ENCODE peak calls at places on chromosomes 4 and X, in five cellular contexts. U is DMS 273 treated with DMSO at 0.1 percent for 48 hours; Z is ascending aorta; V is stimulated activated CD8-positive, alpha-beta memory T cell treated with anti-CD3 and anti-CD28 coated beads, Interleukin-15, amount 100 ng/mL, for 4 hours; E is nephron progenitor cell. M is an unnamed sample.
A peak's percentile ranks its signal among the peaks of the same experiment; 100 is the strongest.

GRCh38 chrX:11663875-11664210 is 1.9 kb downstream of the ARHGAP6 start:
- DNase-seq in E (no peak), Z (no peak), V (no peak), U (no peak), M (no peak)

GRCh38 chr4:6263541-6264540 is 5.8 kb upstream of the WFS1 start:
- DNase-seq in E (peak; percentile 43), U (no peak), Z (no peak), V (no peak), M (no peak)

GRCh38 chr4:25913056-25913850 is 767 bp upstream of the SMIM20 start:
- DNase-seq in U (no peak), Z (peak; percentile 69), V (peak; percentile 1), E (no peak), M (no peak)

GRCh38 chr4:24975505-24975904 is 55.2 kb downstream of the LGI2 start:
- DNase-seq in U (no peak), Z (no peak), V (no peak), E (no peak), M (no peak)

GRCh38 chrX:103539695-103540094 is 20.4 kb upstream of the RAB40A start:
- DNase-seq in U (no peak), V (no peak), E (no peak), Z (no peak), M (no peak)

GRCh38 chrX:107629533-107629909 is 1.2 kb downstream of the PRPS1 start:
- DNase-seq in E (no peak), Z (no peak), U (peak; percentile 10), V (no peak), M (no peak)

GRCh38 chrX:47234583-47234982 is 1.8 kb downstream of the USP11 start:
- DNase-seq in Z (no peak), U (no peak), V (no peak), E (no peak), M (no peak)

GRCh38 chrX:109840585-109840984 is 107.5 kb upstream of the ACSL4 start:
- DNase-seq in V (no peak), U (no peak), E (no peak), Z (peak; percentile 79), M (no peak)

GRCh38 chr4:121876976-121877773 is 6.9 kb upstream of the BBS7 start:
- DNase-seq in E (no peak), Z (no peak), V (no peak), U (no peak), M (no peak)

GRCh38 chr4:74499986-74500781 is 55.2 kb downstream of the AREG start:
- DNase-seq in V (no peak), E (no peak), U (no peak), Z (no peak), M (no peak)

GRCh38 chr4:32025840-32026459 is 1305.8 kb downstream of the PCDH7 start:
- DNase-seq in U (no peak), V (no peak), E (no peak), Z (no peak), M (no peak)

GRCh38 chrX:8042304-8042703 is 115.1 kb upstream of the PNPLA4 start:
- DNase-seq in Z (no peak), U (no peak), E (no peak), V (no peak), M (no peak)

GRCh38 chrX:102697506-102697905 is 14.7 kb upstream of the GPRASP2 start:
- DNase-seq in V (no peak), E (no peak), Z (no peak), U (no peak), M (no peak)

GRCh38 chr4:74038161-74039064 is at the start of gene CXCL3:
- DNase-seq in U (no peak), Z (peak; percentile 86), V (no peak), E (peak; percentile 86), M (no peak)

GRCh38 chr4:8347660-8348059 is 78.1 kb downstream of the HTRA3 start:
- DNase-seq in Z (no peak), U (no peak), E (no peak), V (no peak), M (no peak)

GRCh38 chr4:181181331-181181730 is 1061.9 kb upstream of the TENM3 start:
- DNase-seq in E (no peak), V (no peak), U (no peak), Z (no peak), M (no peak)

GRCh38 chr4:69995526-69996016 is at the start of gene STATH:
- DNase-seq in Z (no peak), V (no peak), U (no peak), E (no peak), M (no peak)

GRCh38 chrX:13334491-13334890 is 14.6 kb upstream of the ATXN3L start:
- DNase-seq in Z (no peak), E (no peak), U (no peak), V (no peak), M (no peak)

GRCh38 chrX:20451936-20452335 is 185.2 kb upstream of the RPS6KA3 start:
- DNase-seq in U (no peak), V (no peak), E (no peak), Z (no peak), M (no peak)

GRCh38 chrX:112867570-112867969 is 26.9 kb upstream of the AMOT start:
- DNase-seq in E (no peak), U (no peak), V (no peak), Z (no peak), M (no peak)

GRCh38 chr4:26022346-26022891 is 108.4 kb downstream of the SMIM20 start:
- DNase-seq in U (no peak), Z (peak; percentile 87), E (no peak), V (no peak), M (no peak)

GRCh38 chrX:36684053-36684452 is 324.1 kb upstream of the FAM47C start:
- DNase-seq in U (no peak), E (no peak), Z (no peak), V (no peak), M (no peak)

GRCh38 chr4:164930647-164931046 is 46.8 kb downstream of the TRIM61 start:
- DNase-seq in Z (no peak), V (no peak), E (no peak), U (no peak), M (no peak)

GRCh38 chrX:31420711-31421151 is 348.9 kb upstream of the FTHL17 start:
- DNase-seq in E (no peak), V (no peak), Z (no peak), U (no peak), M (no peak)

GRCh38 chr4:3781997-3782930 is 16.1 kb downstream of the ADRA2C start:
- DNase-seq in U (no peak), V (no peak), E (no peak), Z (no peak), M (no peak)

GRCh38 chr4:112604590-112604989 is 32.1 kb downstream of the ZGRF1 start:
- DNase-seq in U (peak; percentile 10), Z (no peak), V (no peak), E (peak; percentile 50), M (no peak)

GRCh38 chr4:42709392-42710065 is 52.6 kb upstream of the ATP8A1 start:
- DNase-seq in V (no peak), U (no peak), E (no peak), Z (no peak), M (no peak)

GRCh38 chrX:110941906-110942305 is 146.3 kb upstream of the CHRDL1 start:
- DNase-seq in U (no peak), V (no peak), E (no peak), Z (no peak), M (no peak)

GRCh38 chrX:48919360-48919821 is 567 bp upstream of the PIM2 start:
- DNase-seq in E (no peak), V (no peak), U (no peak), Z (no peak), M (no peak)